ENCODE peak calls at places on chromosomes 16 and 17, in nine cellular contexts. One of them, this sample, is unnamed. For H3K36me3, the result is how much of the 10 kb centered on the place peaks cover.

GRCh38 chr17:70184770-70185169 is 15.4 kb downstream of the KCNJ2 start:
- DNase-seq in sigmoid colon: no peak
- DNase-seq in esophagus squamous epithelium: no peak
- DNase-seq in ovary: no peak
- DNase-seq in tibial nerve: no peak
- DNase-seq in CD8-positive, alpha-beta T cell: no peak
- DNase-seq in neural progenitor cell: no peak
- DNase-seq in prostate gland: no peak
- DNase-seq in bronchial epithelial cell: peak
- DNase-seq in this sample: no peak

GRCh38 chr17:10226930-10227695 is 28.7 kb upstream of the GAS7 start:
- DNase-seq in CD8-positive, alpha-beta T cell: peak
- DNase-seq in ovary: peak
- DNase-seq in neural progenitor cell: peak
- DNase-seq in bronchial epithelial cell: no peak
- DNase-seq in prostate gland: peak
- DNase-seq in tibial nerve: no peak
- DNase-seq in esophagus squamous epithelium: no peak
- DNase-seq in sigmoid colon: no peak
- DNase-seq in this sample: no peak

GRCh38 chr16:1971678-1972489 is at the start of gene TBL3:
- DNase-seq in ovary: peak
- DNase-seq in prostate gland: peak
- DNase-seq in esophagus squamous epithelium: peak
- DNase-seq in neural progenitor cell: peak
- DNase-seq in sigmoid colon: peak
- DNase-seq in bronchial epithelial cell: peak
- DNase-seq in CD8-positive, alpha-beta T cell: peak
- DNase-seq in tibial nerve: peak
- DNase-seq in this sample: peak

GRCh38 chr17:75457047-75457654 is 716 bp downstream of the TMEM94 start:
- DNase-seq in ovary: peak
- DNase-seq in tibial nerve: no peak
- DNase-seq in esophagus squamous epithelium: no peak
- DNase-seq in neural progenitor cell: peak
- DNase-seq in sigmoid colon: no peak
- DNase-seq in prostate gland: no peak
- DNase-seq in bronchial epithelial cell: no peak
- DNase-seq in CD8-positive, alpha-beta T cell: no peak
- DNase-seq in this sample: no peak

GRCh38 chr16:53913082-53913870 is 209.3 kb downstream of the FTO start:
- DNase-seq in tibial nerve: no peak
- DNase-seq in CD8-positive, alpha-beta T cell: no peak
- DNase-seq in neural progenitor cell: no peak
- DNase-seq in bronchial epithelial cell: peak
- DNase-seq in prostate gland: no peak
- DNase-seq in sigmoid colon: no peak
- DNase-seq in ovary: no peak
- DNase-seq in esophagus squamous epithelium: no peak
- DNase-seq in this sample: peak

GRCh38 chr17:81076097-81076754 is 41.3 kb downstream of the BAIAP2 start:
- DNase-seq in ovary: peak
- DNase-seq in esophagus squamous epithelium: no peak
- DNase-seq in sigmoid colon: no peak
- DNase-seq in prostate gland: no peak
- DNase-seq in bronchial epithelial cell: no peak
- DNase-seq in neural progenitor cell: no peak
- DNase-seq in tibial nerve: no peak
- DNase-seq in CD8-positive, alpha-beta T cell: no peak
- DNase-seq in this sample: no peak

GRCh38 chr16:68902376-68903345 is 59.3 kb downstream of the TANGO6 start:
- DNase-seq in CD8-positive, alpha-beta T cell: no peak
- DNase-seq in tibial nerve: no peak
- DNase-seq in neural progenitor cell: peak
- DNase-seq in esophagus squamous epithelium: no peak
- DNase-seq in bronchial epithelial cell: peak
- DNase-seq in sigmoid colon: no peak
- DNase-seq in prostate gland: peak
- DNase-seq in ovary: no peak
- DNase-seq in this sample: no peak

GRCh38 chr16:391885-392335 is 5.1 kb upstream of the NME4 start:
- DNase-seq in sigmoid colon: no peak
- DNase-seq in neural progenitor cell: peak
- DNase-seq in esophagus squamous epithelium: no peak
- DNase-seq in CD8-positive, alpha-beta T cell: peak
- DNase-seq in ovary: peak
- DNase-seq in bronchial epithelial cell: peak
- DNase-seq in prostate gland: no peak
- DNase-seq in tibial nerve: no peak
- DNase-seq in this sample: no peak

GRCh38 chr17:48590603-48591161 is 641 bp upstream of the HOXB3 start:
- DNase-seq in prostate gland: no peak
- DNase-seq in bronchial epithelial cell: no peak
- DNase-seq in CD8-positive, alpha-beta T cell: no peak
- DNase-seq in sigmoid colon: no peak
- DNase-seq in tibial nerve: no peak
- DNase-seq in esophagus squamous epithelium: no peak
- DNase-seq in neural progenitor cell: no peak
- DNase-seq in ovary: no peak
- DNase-seq in this sample: no peak

GRCh38 chr17:48589831-48590602 is at the start of gene HOXB3:
- DNase-seq in bronchial epithelial cell: no peak
- DNase-seq in prostate gland: no peak
- DNase-seq in CD8-positive, alpha-beta T cell: no peak
- DNase-seq in esophagus squamous epithelium: no peak
- DNase-seq in ovary: no peak
- DNase-seq in sigmoid colon: no peak
- DNase-seq in neural progenitor cell: no peak
- DNase-seq in tibial nerve: no peak
- DNase-seq in this sample: no peak

GRCh38 chr17:48588519-48588918 is 1.5 kb downstream of the HOXB3 start:
- DNase-seq in CD8-positive, alpha-beta T cell: no peak
- DNase-seq in tibial nerve: no peak
- DNase-seq in neural progenitor cell: no peak
- DNase-seq in prostate gland: no peak
- DNase-seq in ovary: no peak
- DNase-seq in esophagus squamous epithelium: no peak
- DNase-seq in bronchial epithelial cell: no peak
- DNase-seq in sigmoid colon: no peak
- DNase-seq in this sample: no peak

GRCh38 chr17:48588074-48588415 is 2.0 kb downstream of the HOXB3 start:
- DNase-seq in esophagus squamous epithelium: no peak
- DNase-seq in neural progenitor cell: no peak
- DNase-seq in prostate gland: no peak
- DNase-seq in tibial nerve: no peak
- DNase-seq in bronchial epithelial cell: no peak
- DNase-seq in CD8-positive, alpha-beta T cell: no peak
- DNase-seq in sigmoid colon: no peak
- DNase-seq in ovary: no peak
- DNase-seq in this sample: no peak

DNA sequence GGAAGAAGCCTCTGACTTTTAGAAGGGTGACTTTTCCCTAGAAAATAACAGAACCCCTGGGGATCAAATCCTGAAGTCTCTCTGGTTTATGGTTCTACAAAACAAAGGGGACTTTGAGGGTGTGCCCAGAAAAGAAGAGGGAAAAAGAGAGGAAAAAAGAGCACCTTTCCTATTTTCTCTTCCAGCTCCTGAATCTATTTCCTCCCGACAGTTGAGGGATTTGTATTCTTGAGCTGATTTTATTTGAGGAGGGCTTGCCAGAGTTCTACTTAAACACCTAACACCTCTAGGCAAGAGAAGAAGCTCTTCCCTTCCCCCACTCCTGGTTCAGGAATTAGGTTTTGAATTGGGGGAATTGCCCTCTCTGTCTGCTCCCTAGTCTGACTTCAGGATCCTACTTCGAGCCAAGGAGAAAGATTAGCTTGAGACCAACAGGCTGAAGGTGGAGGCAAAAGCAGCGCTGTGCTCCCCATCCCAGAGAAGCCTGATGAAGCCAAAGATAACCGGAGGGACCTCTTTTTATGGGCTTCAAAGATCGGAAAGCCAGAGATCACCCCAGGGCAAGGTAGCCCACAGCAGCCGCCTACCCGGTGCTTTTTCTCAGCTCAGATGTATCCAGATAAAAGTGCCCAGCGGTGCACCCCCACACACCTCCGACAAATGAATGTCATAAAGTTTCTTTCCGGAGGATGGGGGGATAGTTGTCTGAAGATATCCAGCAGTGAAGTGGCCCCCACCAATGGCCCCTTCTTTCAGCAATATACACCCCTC is 796 bp downstream of the HOXB3 start:
- DNase-seq in CD8-positive, alpha-beta T cell: no peak
- DNase-seq in prostate gland: no peak
- DNase-seq in bronchial epithelial cell: no peak
- DNase-seq in tibial nerve: no peak
- DNase-seq in ovary: no peak
- DNase-seq in esophagus squamous epithelium: no peak
- DNase-seq in neural progenitor cell: no peak
- DNase-seq in sigmoid colon: no peak
- DNase-seq in this sample: no peak
- TF ChIP-seq CTCF in CD8-positive, alpha-beta T cell: no peak
- TF ChIP-seq CTCF in prostate gland: no peak
- TF ChIP-seq CTCF in bronchial epithelial cell: no peak
- TF ChIP-seq CTCF in tibial nerve: no peak
- TF ChIP-seq CTCF in ovary: no peak
- TF ChIP-seq CTCF in esophagus squamous epithelium: no peak
- TF ChIP-seq CTCF in neural progenitor cell: no peak
- TF ChIP-seq CTCF in sigmoid colon: no peak
- TF ChIP-seq CTCF in this sample: no peak

GRCh38 chr17:59141860-59142259 is 13.1 kb downstream of the SKA2 start:
- DNase-seq in bronchial epithelial cell: peak
- DNase-seq in tibial nerve: no peak
- DNase-seq in esophagus squamous epithelium: no peak
- DNase-seq in ovary: no peak
- DNase-seq in neural progenitor cell: no peak
- DNase-seq in prostate gland: no peak
- DNase-seq in CD8-positive, alpha-beta T cell: no peak
- DNase-seq in sigmoid colon: no peak
- DNase-seq in this sample: no peak

GRCh38 chr17:59145571-59146096 is 9.4 kb downstream of the SKA2 start:
- DNase-seq in CD8-positive, alpha-beta T cell: no peak
- DNase-seq in sigmoid colon: no peak
- DNase-seq in tibial nerve: no peak
- DNase-seq in neural progenitor cell: no peak
- DNase-seq in prostate gland: no peak
- DNase-seq in ovary: no peak
- DNase-seq in esophagus squamous epithelium: no peak
- DNase-seq in bronchial epithelial cell: no peak
- DNase-seq in this sample: no peak

GRCh38 chr17:59139939-59140338 is 15.0 kb downstream of the SKA2 start:
- DNase-seq in neural progenitor cell: no peak
- DNase-seq in esophagus squamous epithelium: no peak
- DNase-seq in CD8-positive, alpha-beta T cell: no peak
- DNase-seq in bronchial epithelial cell: peak
- DNase-seq in prostate gland: no peak
- DNase-seq in tibial nerve: no peak
- DNase-seq in ovary: no peak
- DNase-seq in sigmoid colon: no peak
- DNase-seq in this sample: no peak
- H3K36me3 ChIP-seq in neural progenitor cell: under half
- H3K36me3 ChIP-seq in esophagus squamous epithelium: under half
- H3K36me3 ChIP-seq in CD8-positive, alpha-beta T cell: under half
- H3K36me3 ChIP-seq in bronchial epithelial cell: under half
- H3K36me3 ChIP-seq in prostate gland: under half
- H3K36me3 ChIP-seq in tibial nerve: under half
- H3K36me3 ChIP-seq in ovary: under half
- H3K36me3 ChIP-seq in sigmoid colon: under half
- H3K36me3 ChIP-seq in this sample: under half

GRCh38 chr16:65547799-65548446 is 426.1 kb upstream of the CDH11 start:
- DNase-seq in esophagus squamous epithelium: no peak
- DNase-seq in sigmoid colon: no peak
- DNase-seq in ovary: no peak
- DNase-seq in CD8-positive, alpha-beta T cell: no peak
- DNase-seq in neural progenitor cell: peak
- DNase-seq in tibial nerve: no peak
- DNase-seq in bronchial epithelial cell: peak
- DNase-seq in prostate gland: no peak
- DNase-seq in this sample: peak

GRCh38 chr16:65543781-65544740 is 422.2 kb upstream of the CDH11 start:
- DNase-seq in sigmoid colon: no peak
- DNase-seq in esophagus squamous epithelium: no peak
- DNase-seq in CD8-positive, alpha-beta T cell: no peak
- DNase-seq in bronchial epithelial cell: no peak
- DNase-seq in ovary: no peak
- DNase-seq in prostate gland: no peak
- DNase-seq in neural progenitor cell: no peak
- DNase-seq in tibial nerve: no peak
- DNase-seq in this sample: no peak

GRCh38 chr16:65546353-65546791 is 424.5 kb upstream of the CDH11 start:
- DNase-seq in tibial nerve: no peak
- DNase-seq in CD8-positive, alpha-beta T cell: no peak
- DNase-seq in esophagus squamous epithelium: no peak
- DNase-seq in bronchial epithelial cell: no peak
- DNase-seq in sigmoid colon: no peak
- DNase-seq in prostate gland: no peak
- DNase-seq in neural progenitor cell: no peak
- DNase-seq in ovary: no peak
- DNase-seq in this sample: no peak

DNA sequence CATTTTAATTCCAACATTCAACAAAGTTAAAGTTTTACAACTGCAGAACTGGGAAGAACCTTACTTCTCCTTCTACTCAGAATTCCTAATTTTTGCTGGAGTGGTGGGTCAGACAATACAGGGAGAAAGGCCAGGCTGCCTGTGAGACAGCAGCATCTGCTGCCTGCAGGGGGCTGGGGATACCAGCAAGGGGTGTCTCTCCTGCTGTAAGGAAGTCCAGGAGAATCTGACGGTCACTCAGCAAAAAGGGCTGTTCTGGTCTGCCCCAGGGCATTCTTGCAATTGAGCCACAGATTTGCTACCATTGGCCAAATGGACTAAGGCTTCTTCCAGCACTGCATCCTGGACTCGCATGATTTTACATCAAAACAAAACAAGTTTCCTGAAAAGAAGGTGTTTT is 426.6 kb upstream of the CDH11 start:
- DNase-seq in esophagus squamous epithelium: no peak
- DNase-seq in tibial nerve: no peak
- DNase-seq in bronchial epithelial cell: no peak
- DNase-seq in sigmoid colon: no peak
- DNase-seq in ovary: no peak
- DNase-seq in CD8-positive, alpha-beta T cell: no peak
- DNase-seq in prostate gland: no peak
- DNase-seq in neural progenitor cell: peak
- DNase-seq in this sample: no peak
- TF ChIP-seq CTCF in esophagus squamous epithelium: no peak
- TF ChIP-seq CTCF in tibial nerve: no peak
- TF ChIP-seq CTCF in bronchial epithelial cell: no peak
- TF ChIP-seq CTCF in sigmoid colon: no peak
- TF ChIP-seq CTCF in ovary: no peak
- TF ChIP-seq CTCF in CD8-positive, alpha-beta T cell: no peak
- TF ChIP-seq CTCF in prostate gland: no peak
- TF ChIP-seq CTCF in neural progenitor cell: peak
- TF ChIP-seq CTCF in this sample: peak

GRCh38 chr16:23485841-23486240 is 24.5 kb downstream of the GGA2 start:
- DNase-seq in sigmoid colon: no peak
- DNase-seq in esophagus squamous epithelium: no peak
- DNase-seq in ovary: no peak
- DNase-seq in tibial nerve: no peak
- DNase-seq in prostate gland: no peak
- DNase-seq in bronchial epithelial cell: no peak
- DNase-seq in CD8-positive, alpha-beta T cell: no peak
- DNase-seq in neural progenitor cell: no peak
- DNase-seq in this sample: no peak

GRCh38 chr16:23479138-23479537 is 26.1 kb upstream of the COG7 start:
- DNase-seq in prostate gland: no peak
- DNase-seq in ovary: no peak
- DNase-seq in sigmoid colon: no peak
- DNase-seq in CD8-positive, alpha-beta T cell: no peak
- DNase-seq in bronchial epithelial cell: no peak
- DNase-seq in esophagus squamous epithelium: no peak
- DNase-seq in neural progenitor cell: no peak
- DNase-seq in tibial nerve: no peak
- DNase-seq in this sample: no peak

GRCh38 chr16:23485257-23485614 is 25.1 kb downstream of the GGA2 start:
- DNase-seq in prostate gland: no peak
- DNase-seq in CD8-positive, alpha-beta T cell: no peak
- DNase-seq in tibial nerve: no peak
- DNase-seq in sigmoid colon: no peak
- DNase-seq in neural progenitor cell: no peak
- DNase-seq in ovary: no peak
- DNase-seq in bronchial epithelial cell: no peak
- DNase-seq in esophagus squamous epithelium: no peak
- DNase-seq in this sample: no peak

GRCh38 chr16:23484501-23485256 is 25.6 kb downstream of the GGA2 start:
- DNase-seq in bronchial epithelial cell: no peak
- DNase-seq in esophagus squamous epithelium: no peak
- DNase-seq in neural progenitor cell: no peak
- DNase-seq in prostate gland: no peak
- DNase-seq in tibial nerve: no peak
- DNase-seq in sigmoid colon: no peak
- DNase-seq in CD8-positive, alpha-beta T cell: no peak
- DNase-seq in ovary: no peak
- DNase-seq in this sample: no peak

GRCh38 chr16:23482778-23483177 is 27.5 kb downstream of the GGA2 start:
- DNase-seq in bronchial epithelial cell: no peak
- DNase-seq in ovary: no peak
- DNase-seq in sigmoid colon: no peak
- DNase-seq in tibial nerve: no peak
- DNase-seq in esophagus squamous epithelium: no peak
- DNase-seq in CD8-positive, alpha-beta T cell: peak
- DNase-seq in prostate gland: no peak
- DNase-seq in neural progenitor cell: no peak
- DNase-seq in this sample: no peak
- H3K36me3 ChIP-seq in bronchial epithelial cell: under half
- H3K36me3 ChIP-seq in ovary: under half
- H3K36me3 ChIP-seq in sigmoid colon: half or more
- H3K36me3 ChIP-seq in tibial nerve: half or more
- H3K36me3 ChIP-seq in esophagus squamous epithelium: under half
- H3K36me3 ChIP-seq in CD8-positive, alpha-beta T cell: half or more
- H3K36me3 ChIP-seq in prostate gland: under half
- H3K36me3 ChIP-seq in neural progenitor cell: under half
- H3K36me3 ChIP-seq in this sample: under half